ENCODE peak calls at places on chromosomes 4 and X, in nine cellular contexts. A is mucosa of descending colon, S is COR-L47, Q is lower leg skin, L is NB4, V is fibroblast of pulmonary artery, O is HCT116, G is left lung, C is NCI-H2081. T is an unnamed sample.

GRCh38 chrX:118552501-118552900 is 56.9 kb downstream of the DOCK11 start:
- DNase-seq in Q (no peak), A (no peak), S (no peak), O (peak; percentile 21), G (no peak), V (peak; percentile 56), L (peak; percentile 27), C (no peak), T (no peak)

GRCh38 chrX:134633832-134634231 is 24.4 kb downstream of the PLAC1 start:
- DNase-seq in C (no peak), Q (no peak), S (no peak), A (no peak), O (no peak), L (peak; percentile 26), V (no peak), G (no peak), T (no peak)

GRCh38 chr4:145732895-145733880 is 53.2 kb downstream of the C4orf51 start:
- DNase-seq in Q (peak; percentile 99), O (peak; percentile 76), G (peak; percentile 97), L (peak; percentile 75), A (peak; percentile 93), C (peak; percentile 88), V (peak; percentile 95), S (peak; percentile 88), T (peak; percentile 82)

GRCh38 chrX:114611018-114611619 is 27.2 kb downstream of the HTR2C start:
- DNase-seq in A (no peak), G (no peak), S (peak; percentile 1), V (peak; percentile 60), Q (no peak), L (peak; percentile 44), O (peak; percentile 34), C (peak; percentile 71), T (no peak)

GRCh38 chrX:13265549-13266132 is 54.2 kb downstream of the ATXN3L start:
- DNase-seq in G (no peak), S (no peak), A (no peak), V (no peak), Q (no peak), O (no peak), C (peak; percentile 18), L (no peak), T (no peak)

GRCh38 chrX:97563531-97564133 is 679.9 kb downstream of the RPA4 start:
- DNase-seq in Q (no peak), G (no peak), C (no peak), L (peak; percentile 74), V (peak; percentile 72), S (no peak), O (no peak), A (peak; percentile 51), T (peak; percentile 1)

GRCh38 chr4:42331914-42332368 is 65.3 kb upstream of the SHISA3 start:
- DNase-seq in S (no peak), C (no peak), A (no peak), Q (no peak), O (peak; percentile 24), V (peak; percentile 69), G (no peak), L (no peak), T (no peak)

GRCh38 chr4:9765091-9765490 is 16.3 kb upstream of the DRD5 start:
- DNase-seq in O (peak; percentile 31), C (peak; percentile 42), Q (peak; percentile 74), V (peak; percentile 42), L (peak; percentile 45), S (no peak), A (no peak), G (no peak), T (no peak)